ENCODE peak calls at places on chromosomes 13 and 19, in seven cellular contexts. K is nephron progenitor cell, F is GM20000, M is AG04450, R is cardiac muscle cell, Q is neural progenitor cell, U is stomach. D is an unnamed sample.

GRCh38 chr13:111325941-111326620 is 5.6 kb downstream of the TEX29 start:
- DNase-seq in K (no peak), F (no peak), M (no peak), R (no peak), Q (no peak), U (no peak), D (no peak)

GRCh38 chr19:21838646-21839045 is 2.7 kb upstream of the ZNF43 start:
- DNase-seq in K (no peak), F (no peak), M (no peak), R (no peak), Q (no peak), U (no peak), D (no peak)

GRCh38 chr13:47069133-47069532 is 172.3 kb upstream of the HTR2A start:
- DNase-seq in K (no peak), F (no peak), M (no peak), R (no peak), Q (no peak), U (no peak), D (no peak)

GRCh38 chr19:23002690-23003422 is at the start of gene ZNF728:
- DNase-seq in K (no peak), F (no peak), M (no peak), R (no peak), Q (no peak), U (no peak), D (no peak)

GRCh38 chr19:38049105-38049649 is 142.2 kb downstream of the SIPA1L3 start:
- DNase-seq in K (no peak), F (peak; percentile 74), M (no peak), R (no peak), Q (no peak), U (peak; percentile 29), D (no peak)

GRCh38 chr13:42807866-42808265 is 26.5 kb downstream of the FAM216B start:
- DNase-seq in K (no peak), F (no peak), M (no peak), R (no peak), Q (no peak), U (no peak), D (no peak)

GRCh38 chr13:90032841-90033493 is 1314.5 kb upstream of the MIR17HG start:
- DNase-seq in K (peak; percentile 7), F (no peak), M (no peak), R (no peak), Q (peak; percentile 29), U (no peak), D (no peak)

GRCh38 chr19:40578442-40578908 is 1.8 kb downstream of the SHKBP1 start:
- DNase-seq in K (no peak), F (no peak), M (no peak), R (no peak), Q (peak; percentile 72), U (no peak), D (no peak)

GRCh38 chr13:94921181-94921580 is 208.8 kb upstream of the SOX21 start:
- DNase-seq in K (no peak), F (no peak), M (no peak), R (no peak), Q (peak; percentile 29), U (no peak), D (no peak)

GRCh38 chr13:24506698-24507335 is 5.8 kb downstream of the PARP4 start:
- DNase-seq in K (no peak), F (no peak), M (no peak), R (no peak), Q (no peak), U (no peak), D (no peak)

GRCh38 chr19:17020380-17020779 is 6.2 kb downstream of the CPAMD8 start:
- DNase-seq in K (no peak), F (no peak), M (no peak), R (peak; percentile 5), Q (no peak), U (no peak), D (no peak)

GRCh38 chr13:62060570-62060969 is 644.9 kb upstream of the PCDH20 start:
- DNase-seq in K (no peak), F (no peak), M (no peak), R (no peak), Q (no peak), U (no peak), D (no peak)

GRCh38 chr13:25469179-25469545 is 97.4 kb downstream of the ATP8A2 start:
- DNase-seq in K (no peak), F (no peak), M (no peak), R (no peak), Q (no peak), U (no peak), D (no peak)

GRCh38 chr13:91133941-91134772 is 213.3 kb upstream of the MIR17HG start:
- DNase-seq in K (peak; percentile 48), F (peak; percentile 34), M (peak; percentile 4), R (peak; percentile 70), Q (peak; percentile 60), U (peak; percentile 42), D (peak; percentile 20)

GRCh38 chr19:49073514-49074378 is 1.2 kb upstream of the KCNA7 start:
- DNase-seq in K (no peak), F (peak; percentile 41), M (no peak), R (peak; percentile 81), Q (peak; percentile 60), U (no peak), D (no peak)

GRCh38 chr13:110690516-110690915 is 15.4 kb downstream of the CARS2 start:
- DNase-seq in K (no peak), F (no peak), M (no peak), R (no peak), Q (no peak), U (no peak), D (no peak)

GRCh38 chr13:77583551-77583950 is 48.0 kb downstream of the SCEL start:
- DNase-seq in K (no peak), F (peak; percentile 7), M (no peak), R (no peak), Q (no peak), U (no peak), D (no peak)

GRCh38 chr19:2782936-2783780 is at the start of gene SGTA:
- DNase-seq in K (peak; percentile 96), F (peak; percentile 98), M (peak; percentile 98), R (peak; percentile 99), Q (peak; percentile 99), U (peak; percentile 99), D (peak; percentile 99)

GRCh38 chr19:2787115-2787514 is 1.8 kb downstream of the THOP1 start:
- DNase-seq in K (no peak), F (no peak), M (no peak), R (no peak), Q (no peak), U (no peak), D (no peak)

GRCh38 chr19:2788237-2788636 is 2.9 kb downstream of the THOP1 start:
- DNase-seq in K (no peak), F (no peak), M (no peak), R (no peak), Q (no peak), U (no peak), D (no peak)

GRCh38 chr19:2783781-2784145 is 690 bp upstream of the SGTA start:
- DNase-seq in K (no peak), F (no peak), M (no peak), R (no peak), Q (no peak), U (no peak), D (no peak)

GRCh38 chr19:2785244-2786000 is at the start of gene THOP1:
- DNase-seq in K (peak; percentile 98), F (peak; percentile 98), M (peak; percentile 96), R (peak; percentile 100), Q (peak; percentile 100), U (peak; percentile 98), D (peak; percentile 66)
- TF ChIP-seq CTCF in K (no peak), F (no peak), M (no peak), R (no peak), Q (no peak), U (no peak), D (no peak)

DNA sequence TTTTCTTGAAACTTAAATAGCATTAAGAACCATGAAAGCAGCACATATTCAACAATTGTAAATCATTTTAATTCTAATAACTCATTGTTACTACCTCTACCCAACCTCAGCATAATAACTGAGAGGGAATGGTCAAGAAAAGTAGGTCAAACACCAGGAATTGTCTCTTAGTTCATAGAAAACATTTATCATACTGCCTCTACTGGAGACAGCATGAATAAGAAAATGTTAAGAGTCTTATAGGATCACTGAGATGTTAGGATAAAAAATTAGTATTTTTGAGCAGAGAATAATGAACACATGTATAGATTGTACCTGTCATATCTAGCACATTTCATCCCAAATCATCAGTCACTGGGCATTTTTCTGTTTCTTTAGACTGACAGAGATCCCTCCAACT is 515.3 kb downstream of the PCDH9 start:
- DNase-seq in K (no peak), F (no peak), M (no peak), R (no peak), Q (no peak), U (no peak), D (no peak)
- TF ChIP-seq CTCF in K (no peak), F (no peak), M (peak; percentile 35), R (peak; percentile 22), Q (peak; percentile 11), U (no peak), D (peak; percentile 7)

DNA sequence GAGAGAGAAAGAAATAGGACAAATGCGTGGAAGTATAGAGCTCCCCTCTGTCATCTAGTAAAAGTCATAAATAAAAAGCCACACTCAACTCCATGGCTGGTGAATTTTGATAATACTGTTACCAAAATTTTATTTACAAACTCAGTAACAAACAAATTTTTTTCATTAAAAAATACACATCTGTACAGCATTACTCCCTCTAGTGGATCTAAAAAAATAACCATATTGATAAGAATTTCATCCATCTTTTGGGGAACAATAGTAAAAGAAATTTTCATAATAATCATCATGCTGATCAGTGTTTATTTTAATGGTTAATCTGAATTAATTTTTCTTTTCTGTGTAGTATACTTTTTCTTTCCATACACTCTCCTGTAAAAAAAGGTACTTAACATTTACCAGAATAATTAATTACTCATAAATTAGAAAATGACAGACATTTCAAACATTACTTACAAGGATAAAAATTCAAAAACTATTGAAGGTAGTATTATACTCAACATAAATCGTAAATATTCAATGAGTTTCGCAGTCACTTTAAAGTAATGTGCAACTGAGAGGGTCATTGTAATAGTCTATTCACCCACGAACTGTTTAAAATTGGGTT is 173.5 kb upstream of the LSM14A start:
- DNase-seq in K (no peak), F (no peak), M (no peak), R (no peak), Q (no peak), U (no peak), D (no peak)
- TF ChIP-seq CTCF in K (peak; percentile 30), F (no peak), M (peak; percentile 46), R (peak; percentile 47), Q (peak; percentile 38), U (peak; percentile 17), D (peak; percentile 29)

DNA sequence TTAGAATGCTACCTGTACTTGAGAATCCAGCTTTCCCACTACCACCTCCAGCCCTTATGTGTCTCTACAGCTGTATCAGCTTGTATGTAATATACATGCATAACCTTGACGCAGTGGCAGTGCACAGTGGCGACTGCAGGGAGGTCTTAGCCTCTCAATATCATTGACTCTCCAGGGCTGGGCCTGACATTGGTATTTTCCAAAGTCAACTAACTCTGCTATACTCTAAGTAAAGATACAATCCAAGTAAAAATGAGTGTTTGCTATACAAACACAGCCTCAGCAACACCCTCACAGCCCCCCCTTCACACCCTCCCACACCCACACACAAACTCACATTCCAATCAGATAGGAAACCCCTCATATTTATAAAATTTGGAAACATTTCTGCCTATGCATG is 6.7 kb upstream of the UBL3 start:
- DNase-seq in K (no peak), F (no peak), M (no peak), R (no peak), Q (no peak), U (peak; percentile 46), D (no peak)
- TF ChIP-seq CTCF in K (no peak), F (no peak), M (no peak), R (no peak), Q (no peak), U (no peak), D (no peak)